ENCODE peak calls at places on chromosomes 11 and 22, in five cellular contexts. One of them, this sample, is unnamed.

GRCh38 chr22:28937206-28938025 is 54.0 kb downstream of the ZNRF3 start:
- DNase-seq in stimulated activated CD4-positive, alpha-beta T cell treated with anti-CD3 and anti-CD28 coated beads, Interleukin-12 subunit alpha, Interleukin-12 subunit beta, amount 100 ng/mL, for 4 hours: no peak
- DNase-seq in NCI-H2171 treated with DMSO at 0.1 percent for 48 hours: no peak
- DNase-seq in pancreas: no peak
- DNase-seq in HFF-Myc: no peak
- DNase-seq in this sample: no peak

GRCh38 chr11:26143553-26144308 is 188.2 kb upstream of the ANO3 start:
- DNase-seq in HFF-Myc: no peak
- DNase-seq in NCI-H2171 treated with DMSO at 0.1 percent for 48 hours: no peak
- DNase-seq in stimulated activated CD4-positive, alpha-beta T cell treated with anti-CD3 and anti-CD28 coated beads, Interleukin-12 subunit alpha, Interleukin-12 subunit beta, amount 100 ng/mL, for 4 hours: no peak
- DNase-seq in pancreas: no peak
- DNase-seq in this sample: no peak

GRCh38 chr11:70538641-70539359 is 140.5 kb downstream of the CTTN start:
- DNase-seq in NCI-H2171 treated with DMSO at 0.1 percent for 48 hours: no peak
- DNase-seq in HFF-Myc: no peak
- DNase-seq in stimulated activated CD4-positive, alpha-beta T cell treated with anti-CD3 and anti-CD28 coated beads, Interleukin-12 subunit alpha, Interleukin-12 subunit beta, amount 100 ng/mL, for 4 hours: no peak
- DNase-seq in pancreas: no peak
- DNase-seq in this sample: no peak

GRCh38 chr22:25366408-25366807 is 147.0 kb downstream of the CRYBB2 start:
- DNase-seq in NCI-H2171 treated with DMSO at 0.1 percent for 48 hours: no peak
- DNase-seq in stimulated activated CD4-positive, alpha-beta T cell treated with anti-CD3 and anti-CD28 coated beads, Interleukin-12 subunit alpha, Interleukin-12 subunit beta, amount 100 ng/mL, for 4 hours: no peak
- DNase-seq in HFF-Myc: no peak
- DNase-seq in pancreas: peak
- DNase-seq in this sample: no peak

GRCh38 chr11:68839054-68839865 is 2.5 kb downstream of the CPT1A start:
- DNase-seq in HFF-Myc: peak
- DNase-seq in NCI-H2171 treated with DMSO at 0.1 percent for 48 hours: peak
- DNase-seq in stimulated activated CD4-positive, alpha-beta T cell treated with anti-CD3 and anti-CD28 coated beads, Interleukin-12 subunit alpha, Interleukin-12 subunit beta, amount 100 ng/mL, for 4 hours: peak
- DNase-seq in pancreas: peak
- DNase-seq in this sample: peak

GRCh38 chr11:106493751-106494150 is 416.3 kb downstream of the AASDHPPT start:
- DNase-seq in HFF-Myc: no peak
- DNase-seq in NCI-H2171 treated with DMSO at 0.1 percent for 48 hours: no peak
- DNase-seq in pancreas: no peak
- DNase-seq in stimulated activated CD4-positive, alpha-beta T cell treated with anti-CD3 and anti-CD28 coated beads, Interleukin-12 subunit alpha, Interleukin-12 subunit beta, amount 100 ng/mL, for 4 hours: no peak
- DNase-seq in this sample: no peak

GRCh38 chr11:83057721-83058120 is 14.0 kb downstream of the RAB30 start:
- DNase-seq in NCI-H2171 treated with DMSO at 0.1 percent for 48 hours: no peak
- DNase-seq in pancreas: no peak
- DNase-seq in HFF-Myc: no peak
- DNase-seq in stimulated activated CD4-positive, alpha-beta T cell treated with anti-CD3 and anti-CD28 coated beads, Interleukin-12 subunit alpha, Interleukin-12 subunit beta, amount 100 ng/mL, for 4 hours: no peak
- DNase-seq in this sample: no peak

GRCh38 chr22:19571207-19571795 is 47.1 kb upstream of the CLDN5 start:
- DNase-seq in pancreas: no peak
- DNase-seq in stimulated activated CD4-positive, alpha-beta T cell treated with anti-CD3 and anti-CD28 coated beads, Interleukin-12 subunit alpha, Interleukin-12 subunit beta, amount 100 ng/mL, for 4 hours: no peak
- DNase-seq in NCI-H2171 treated with DMSO at 0.1 percent for 48 hours: no peak
- DNase-seq in HFF-Myc: no peak
- DNase-seq in this sample: no peak

GRCh38 chr11:16097543-16097942 is 258.8 kb downstream of the SOX6 start:
- DNase-seq in NCI-H2171 treated with DMSO at 0.1 percent for 48 hours: peak
- DNase-seq in pancreas: no peak
- DNase-seq in HFF-Myc: no peak
- DNase-seq in stimulated activated CD4-positive, alpha-beta T cell treated with anti-CD3 and anti-CD28 coated beads, Interleukin-12 subunit alpha, Interleukin-12 subunit beta, amount 100 ng/mL, for 4 hours: no peak
- DNase-seq in this sample: no peak

GRCh38 chr22:48362736-48363404 is 1464.8 kb downstream of the BRD1 start:
- DNase-seq in NCI-H2171 treated with DMSO at 0.1 percent for 48 hours: no peak
- DNase-seq in pancreas: no peak
- DNase-seq in HFF-Myc: no peak
- DNase-seq in stimulated activated CD4-positive, alpha-beta T cell treated with anti-CD3 and anti-CD28 coated beads, Interleukin-12 subunit alpha, Interleukin-12 subunit beta, amount 100 ng/mL, for 4 hours: no peak
- DNase-seq in this sample: no peak

GRCh38 chr11:123228489-123229163 is 33.6 kb upstream of the CLMP start:
- DNase-seq in stimulated activated CD4-positive, alpha-beta T cell treated with anti-CD3 and anti-CD28 coated beads, Interleukin-12 subunit alpha, Interleukin-12 subunit beta, amount 100 ng/mL, for 4 hours: no peak
- DNase-seq in pancreas: no peak
- DNase-seq in NCI-H2171 treated with DMSO at 0.1 percent for 48 hours: no peak
- DNase-seq in HFF-Myc: no peak
- DNase-seq in this sample: no peak

GRCh38 chr11:75811485-75811884 is 3.5 kb upstream of the UVRAG start:
- DNase-seq in NCI-H2171 treated with DMSO at 0.1 percent for 48 hours: no peak
- DNase-seq in stimulated activated CD4-positive, alpha-beta T cell treated with anti-CD3 and anti-CD28 coated beads, Interleukin-12 subunit alpha, Interleukin-12 subunit beta, amount 100 ng/mL, for 4 hours: no peak
- DNase-seq in HFF-Myc: no peak
- DNase-seq in pancreas: no peak
- DNase-seq in this sample: no peak

GRCh38 chr22:25777870-25778269 is 35.9 kb downstream of the MYO18B start:
- DNase-seq in HFF-Myc: no peak
- DNase-seq in stimulated activated CD4-positive, alpha-beta T cell treated with anti-CD3 and anti-CD28 coated beads, Interleukin-12 subunit alpha, Interleukin-12 subunit beta, amount 100 ng/mL, for 4 hours: no peak
- DNase-seq in NCI-H2171 treated with DMSO at 0.1 percent for 48 hours: peak
- DNase-seq in pancreas: no peak
- DNase-seq in this sample: no peak